ENCODE peak calls at places on chromosomes 4 and X, in nine cellular contexts. B is NB4; X is naive thymus-derived CD8-positive, alpha-beta T cell; J is heart right ventricle; Y is HTR-8/SVneo; M is dermis blood vessel endothelial cell; C is stimulated activated naive CD8-positive, alpha-beta T cell treated with anti-CD3 and anti-CD28 coated beads, Interleukin-15, Interleukin-2, amounts not matched to agents 100 U/mL and 50 U/mL, for 24 hours; S is endothelial cell; R is activated CD8-positive, alpha-beta memory T cell treated with anti-CD3 and anti-CD28 coated beads, Interleukin-2, amount 50 U/mL, for 4 hours. T is an unnamed sample.

GRCh38 chrX:153794897-153795816 is 689 bp downstream of the SSR4 start:
- DNase-seq in B (no peak), X (no peak), J (no peak), Y (no peak), M (peak; percentile 17), C (peak; percentile 17), S (no peak), R (no peak), T (no peak)

GRCh38 chr4:98625399-98625798 is 33.0 kb downstream of the TSPAN5 start:
- DNase-seq in B (no peak), X (no peak), J (no peak), Y (no peak), M (peak; percentile 51), C (no peak), S (no peak), R (no peak), T (no peak)

GRCh38 chr4:159206427-159206871 is 103.6 kb downstream of the RAPGEF2 start:
- DNase-seq in B (no peak), X (no peak), J (no peak), Y (no peak), M (peak; percentile 76), C (peak; percentile 44), S (no peak), R (no peak), T (no peak)

GRCh38 chrX:39592776-39593175 is 505.0 kb downstream of the BCOR start:
- DNase-seq in B (no peak), X (no peak), J (peak; percentile 14), Y (no peak), M (peak; percentile 17), C (no peak), S (no peak), R (no peak), T (no peak)

GRCh38 chrX:642436-643210 is 12.0 kb downstream of the SHOX start:
- DNase-seq in B (no peak), X (no peak), J (no peak), Y (no peak), M (no peak), C (no peak), S (no peak), R (no peak), T (no peak)

GRCh38 chrX:16797358-16797757 is 11.1 kb downstream of the TXLNG start:
- DNase-seq in B (no peak), X (no peak), J (no peak), Y (no peak), M (no peak), C (no peak), S (no peak), R (no peak), T (no peak)

GRCh38 chr4:173440888-173441287 is 42.0 kb upstream of the SCRG1 start:
- DNase-seq in B (no peak), X (no peak), J (no peak), Y (no peak), M (no peak), C (no peak), S (no peak), R (no peak), T (no peak)

GRCh38 chr4:73612032-73612431 is 8.2 kb downstream of the RASSF6 start:
- DNase-seq in B (no peak), X (no peak), J (no peak), Y (no peak), M (no peak), C (no peak), S (no peak), R (no peak), T (no peak)

GRCh38 chr4:15317246-15317645 is 110.6 kb upstream of the C1QTNF7 start:
- DNase-seq in B (no peak), X (no peak), J (no peak), Y (no peak), M (no peak), C (no peak), S (no peak), R (no peak), T (no peak)

GRCh38 chr4:41141910-41142309 is 72.4 kb downstream of the APBB2 start:
- DNase-seq in B (no peak), X (no peak), J (no peak), Y (no peak), M (peak; percentile 88), C (no peak), S (no peak), R (no peak), T (no peak)

GRCh38 chrX:48474127-48474526 is 1.9 kb upstream of the FTSJ1 start:
- DNase-seq in B (peak; percentile 69), X (no peak), J (no peak), Y (no peak), M (peak; percentile 44), C (no peak), S (peak; percentile 21), R (no peak), T (no peak)

GRCh38 chr4:177442623-177443155 is 452 bp upstream of the AGA start:
- DNase-seq in B (peak; percentile 54), X (no peak), J (no peak), Y (no peak), M (peak; percentile 59), C (peak; percentile 13), S (peak; percentile 4), R (no peak), T (peak; percentile 12)

GRCh38 chr4:109559625-109559982 is 442 bp upstream of the MCUB start:
- DNase-seq in B (no peak), X (peak; percentile 25), J (peak; percentile 23), Y (peak; percentile 41), M (peak; percentile 58), C (peak; percentile 56), S (peak; percentile 47), R (no peak), T (no peak)

GRCh38 chr4:114654607-114655006 is 56.0 kb downstream of the UGT8 start:
- DNase-seq in B (no peak), X (no peak), J (no peak), Y (no peak), M (no peak), C (no peak), S (no peak), R (no peak), T (no peak)

GRCh38 chr4:142120921-142121320 is 484.5 kb downstream of the IL15 start:
- DNase-seq in B (no peak), X (no peak), J (no peak), Y (no peak), M (no peak), C (no peak), S (no peak), R (no peak), T (no peak)

GRCh38 chr4:181854142-181854541 is 389.1 kb upstream of the TENM3 start:
- DNase-seq in B (no peak), X (no peak), J (no peak), Y (no peak), M (no peak), C (no peak), S (no peak), R (no peak), T (no peak)

GRCh38 chr4:7128651-7129050 is 60.8 kb upstream of the GRPEL1 start:
- DNase-seq in B (no peak), X (no peak), J (no peak), Y (no peak), M (no peak), C (no peak), S (no peak), R (no peak), T (no peak)

GRCh38 chr4:174177536-174177935 is 105.9 kb downstream of the FBXO8 start:
- DNase-seq in B (no peak), X (no peak), J (no peak), Y (no peak), M (no peak), C (no peak), S (no peak), R (no peak), T (no peak)

GRCh38 chrX:154696328-154697045 is 43.1 kb upstream of the CTAG2 start:
- DNase-seq in B (peak; percentile 50), X (no peak), J (no peak), Y (peak; percentile 26), M (peak; percentile 66), C (no peak), S (no peak), R (no peak), T (no peak)

GRCh38 chr4:119841361-119841760 is 212.8 kb upstream of the PDE5A start:
- DNase-seq in B (no peak), X (no peak), J (no peak), Y (no peak), M (no peak), C (no peak), S (no peak), R (no peak), T (no peak)

GRCh38 chrX:65744965-65745364 is 77.5 kb downstream of the MSN start:
- DNase-seq in B (no peak), X (no peak), J (no peak), Y (no peak), M (peak; percentile 44), C (no peak), S (no peak), R (no peak), T (no peak)

GRCh38 chr4:106818764-106819163 is 217.3 kb downstream of the DKK2 start:
- DNase-seq in B (no peak), X (no peak), J (no peak), Y (no peak), M (peak; percentile 19), C (no peak), S (no peak), R (no peak), T (no peak)

GRCh38 chr4:97525236-97525635 is 618.0 kb downstream of the STPG2 start:
- DNase-seq in B (no peak), X (no peak), J (no peak), Y (no peak), M (no peak), C (no peak), S (no peak), R (no peak), T (no peak)

T was measured in tibial nerve.